ENCODE peak calls at places on chromosomes 6 and 20, in seven cellular contexts. R, W, T, B, H, Z and P are unnamed samples.

GRCh38 chr6:25193865-25194679 is 85.1 kb upstream of the CARMIL1 start:
- DNase-seq in R (no peak), W (no peak), T (no peak), B (no peak), H (no peak), Z (no peak), P (no peak)

GRCh38 chr6:151209071-151209831 is 30.5 kb upstream of the AKAP12 start:
- DNase-seq in R (no peak), W (peak; percentile 22), T (peak; percentile 20), B (no peak), H (no peak), Z (no peak), P (no peak)

GRCh38 chr6:45972795-45973503 is 42.7 kb downstream of the CLIC5 start:
- DNase-seq in R (no peak), W (no peak), T (no peak), B (no peak), H (no peak), Z (no peak), P (no peak)

GRCh38 chr6:18281564-18281963 is 17.2 kb upstream of the DEK start:
- DNase-seq in R (no peak), W (no peak), T (no peak), B (no peak), H (no peak), Z (no peak), P (no peak)

GRCh38 chr20:51275816-51276215 is 252.9 kb upstream of the KCNG1 start:
- DNase-seq in R (no peak), W (no peak), T (peak; percentile 39), B (no peak), H (no peak), Z (no peak), P (no peak)

GRCh38 chr6:162068340-162068739 is 659.2 kb downstream of the PRKN start:
- DNase-seq in R (no peak), W (no peak), T (no peak), B (no peak), H (no peak), Z (no peak), P (no peak)

GRCh38 chr20:9515761-9516657 is 1.6 kb downstream of the LAMP5 start:
- DNase-seq in R (peak; percentile 60), W (no peak), T (no peak), B (no peak), H (peak; percentile 59), Z (no peak), P (no peak)

GRCh38 chr20:13800728-13801134 is 15.9 kb downstream of the NDUFAF5 start:
- DNase-seq in R (no peak), W (peak; percentile 65), T (peak; percentile 85), B (no peak), H (no peak), Z (peak; percentile 9), P (no peak)

GRCh38 chr20:3818155-3819151 is 1.9 kb upstream of the AP5S1 start:
- DNase-seq in R (peak; percentile 87), W (peak; percentile 92), T (peak; percentile 87), B (no peak), H (peak; percentile 91), Z (peak; percentile 88), P (no peak)

GRCh38 chr20:24546232-24546892 is 76.9 kb downstream of the SYNDIG1 start:
- DNase-seq in R (no peak), W (no peak), T (no peak), B (no peak), H (no peak), Z (no peak), P (no peak)

GRCh38 chr20:62772994-62773858 is 23.0 kb upstream of the MRGBP start:
- DNase-seq in R (no peak), W (no peak), T (peak; percentile 19), B (no peak), H (no peak), Z (no peak), P (no peak)

GRCh38 chr6:29628419-29629281 is 4.3 kb downstream of the GABBR1 start:
- DNase-seq in R (peak; percentile 95), W (peak; percentile 86), T (peak; percentile 73), B (peak; percentile 84), H (peak; percentile 97), Z (peak; percentile 39), P (peak; percentile 78)

GRCh38 chr6:55496201-55496600 is 82.8 kb downstream of the HMGCLL1 start:
- DNase-seq in R (no peak), W (no peak), T (no peak), B (no peak), H (no peak), Z (no peak), P (no peak)

GRCh38 chr20:20546402-20546801 is 166.0 kb downstream of the RALGAPA2 start:
- DNase-seq in R (no peak), W (no peak), T (no peak), B (no peak), H (no peak), Z (no peak), P (no peak)

GRCh38 chr20:37741055-37741454 is 47.2 kb downstream of the CTNNBL1 start:
- DNase-seq in R (no peak), W (peak; percentile 6), T (peak; percentile 63), B (no peak), H (no peak), Z (peak; percentile 27), P (no peak)

GRCh38 chr6:12363651-12364381 is 73.7 kb downstream of the EDN1 start:
- DNase-seq in R (no peak), W (no peak), T (no peak), B (no peak), H (no peak), Z (peak; percentile 34), P (no peak)

GRCh38 chr20:13296070-13296469 is 75.0 kb downstream of the ISM1 start:
- DNase-seq in R (no peak), W (no peak), T (no peak), B (no peak), H (no peak), Z (no peak), P (no peak)

DNA sequence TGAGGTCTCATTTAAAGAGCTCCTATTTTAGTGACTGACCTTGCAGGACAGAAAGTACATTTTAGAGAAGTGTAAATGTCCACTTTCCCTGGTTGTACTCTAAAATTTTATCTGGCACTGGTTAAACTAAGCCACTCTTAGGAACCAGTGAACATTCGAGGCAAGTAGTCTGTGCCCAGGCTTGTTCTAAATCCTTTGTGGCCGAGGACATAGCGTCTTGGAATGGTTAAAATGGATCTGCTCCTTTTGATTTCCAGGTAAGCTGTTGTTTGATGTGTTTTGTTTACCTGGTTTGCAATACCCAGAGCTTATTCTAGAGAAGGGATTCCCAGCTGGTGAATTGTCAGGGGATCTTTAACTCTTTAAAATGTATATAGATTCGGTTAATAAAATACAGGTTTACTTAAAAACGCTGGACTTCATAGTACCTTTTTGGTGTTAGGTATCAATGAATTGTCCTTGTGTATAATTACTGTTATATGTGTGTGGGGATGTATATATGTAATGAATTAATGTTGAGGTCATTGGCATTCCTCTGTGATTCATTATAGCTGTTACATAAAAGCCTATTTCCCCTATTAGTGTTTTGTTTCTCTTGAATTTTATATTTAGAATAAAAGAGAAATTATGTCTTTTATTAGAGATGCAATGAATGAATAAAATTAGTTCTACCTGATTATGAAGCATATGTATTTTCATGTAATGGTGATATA is 15.8 kb downstream of the SNX9 start:
- DNase-seq in R (no peak), W (no peak), T (no peak), B (no peak), H (no peak), Z (no peak), P (no peak)
- H3K23ac ChIP-seq in R (no peak overlapping the region), W (no peak overlapping the region), T (peak overlapping the region; percentile 71), B (no peak overlapping the region), H (no peak overlapping the region), Z (no peak overlapping the region), P (no peak overlapping the region)

GRCh38 chr6:164505425-164505824 is 804.0 kb downstream of the C6orf118 start:
- DNase-seq in R (no peak), W (no peak), T (no peak), B (no peak), H (no peak), Z (no peak), P (no peak)

GRCh38 chr6:164502838-164503237 is 806.6 kb downstream of the C6orf118 start:
- DNase-seq in R (no peak), W (no peak), T (no peak), B (no peak), H (no peak), Z (no peak), P (no peak)

GRCh38 chr6:164507197-164507957 is 802.0 kb downstream of the C6orf118 start:
- DNase-seq in R (no peak), W (peak; percentile 1), T (no peak), B (no peak), H (no peak), Z (no peak), P (no peak)
- H3K27ac ChIP-seq in R (no peak overlapping the region), W (no peak overlapping the region), T (no peak overlapping the region), B (no peak overlapping the region), H (no peak overlapping the region), Z (no peak overlapping the region), P (no peak overlapping the region)

GRCh38 chr20:53522696-53523095 is 70.9 kb downstream of the ZNF217 start:
- DNase-seq in R (no peak), W (no peak), T (no peak), B (no peak), H (no peak), Z (no peak), P (no peak)
- H3K23ac ChIP-seq in R (no peak overlapping the region), W (no peak overlapping the region), T (no peak overlapping the region), B (no peak overlapping the region), H (no peak overlapping the region), Z (no peak overlapping the region), P (no peak overlapping the region)

GRCh38 chr20:34708621-34709043 is 4.5 kb downstream of the TP53INP2 start:
- DNase-seq in R (peak; percentile 64), W (peak; percentile 61), T (peak; percentile 16), B (no peak), H (peak; percentile 45), Z (no peak), P (peak; percentile 52)
- H3K27ac ChIP-seq in R (no peak overlapping the region), W (no peak overlapping the region), T (peak overlapping the region; percentile 75), B (no peak overlapping the region), H (no peak overlapping the region), Z (no peak overlapping the region), P (no peak overlapping the region)